ENCODE peak calls at places on chromosomes 12 and 14, in six cellular contexts. M is NCI-H2081; C is NCI-H69; X is CD4-positive, alpha-beta T cell; L is CD8-positive, alpha-beta memory T cell; S is hippocampal formation. D is an unnamed sample.

GRCh38 chr14:52834440-52834842 is 43.0 kb upstream of the GNPNAT1 start:
- DNase-seq in M (no peak), C (peak), X (no peak), L (no peak), S (no peak), D (no peak)

GRCh38 chr14:99315197-99315596 is 43.2 kb upstream of the BCL11B start:
- DNase-seq in M (no peak), C (no peak), X (no peak), L (no peak), S (no peak), D (no peak)

GRCh38 chr12:51721281-51721940 is 127.1 kb downstream of the FIGNL2 start:
- DNase-seq in M (no peak), C (no peak), X (peak), L (peak), S (no peak), D (no peak)

GRCh38 chr12:56163533-56164344 is 5.6 kb downstream of the MYL6 start:
- DNase-seq in M (no peak), C (no peak), X (no peak), L (no peak), S (no peak), D (no peak)

GRCh38 chr12:66744956-66745383 is 66.1 kb upstream of the GRIP1 start:
- DNase-seq in M (peak), C (peak), X (no peak), L (no peak), S (no peak), D (peak)

GRCh38 chr12:11727133-11727664 is 77.7 kb downstream of the ETV6 start:
- DNase-seq in M (no peak), C (no peak), X (peak), L (no peak), S (peak), D (no peak)

GRCh38 chr12:89316705-89317139 is 35.6 kb downstream of the DUSP6 start:
- DNase-seq in M (no peak), C (peak), X (no peak), L (no peak), S (no peak), D (no peak)

GRCh38 chr12:114221136-114221838 is 184.7 kb downstream of the TBX5 start:
- DNase-seq in M (no peak), C (no peak), X (no peak), L (no peak), S (no peak), D (no peak)

GRCh38 chr12:114729731-114730130 is 45.8 kb upstream of the TBX3 start:
- DNase-seq in M (no peak), C (no peak), X (no peak), L (no peak), S (no peak), D (no peak)